ENCODE peak calls at places on chromosomes 12 and 14, in seven cellular contexts. E is heart left ventricle, Z is pancreas, R is lower lobe of right lung, P is cardiac fibroblast, F is epithelial cell of esophagus, C is retinal pigment epithelial cell. L is an unnamed sample.

GRCh38 chr12:29818925-29819324 is 35.2 kb upstream of the TMTC1 start:
- DNase-seq in E (peak), Z (no peak), R (no peak), P (no peak), F (no peak), C (no peak), L (peak)

GRCh38 chr12:51888316-51889215 is 663 bp downstream of the ANKRD33 start:
- DNase-seq in E (no peak), Z (no peak), R (no peak), P (no peak), F (no peak), C (no peak), L (no peak)

GRCh38 chr14:32354716-32355115 is 25.6 kb downstream of the AKAP6 start:
- DNase-seq in E (peak), Z (no peak), R (no peak), P (no peak), F (no peak), C (no peak), L (no peak)

GRCh38 chr14:55929136-55929535 is 189.1 kb upstream of the PELI2 start:
- DNase-seq in E (no peak), Z (no peak), R (no peak), P (no peak), F (no peak), C (no peak), L (no peak)

GRCh38 chr12:80679346-80680131 is 27.9 kb upstream of the MYF6 start:
- DNase-seq in E (no peak), Z (no peak), R (no peak), P (no peak), F (no peak), C (no peak), L (no peak)

GRCh38 chr14:22977684-22978486 is 4.5 kb downstream of the AJUBA start:
- DNase-seq in E (peak), Z (peak), R (peak), P (peak), F (peak), C (peak), L (peak)

GRCh38 chr12:105864316-105864715 is 274.4 kb downstream of the NUAK1 start:
- DNase-seq in E (no peak), Z (no peak), R (no peak), P (no peak), F (no peak), C (no peak), L (no peak)

GRCh38 chr12:130951636-130952035 is 2.1 kb upstream of the ADGRD1 start:
- DNase-seq in E (no peak), Z (no peak), R (no peak), P (no peak), F (no peak), C (no peak), L (no peak)

GRCh38 chr14:37091651-37092050 is 80.8 kb downstream of the SLC25A21 start:
- DNase-seq in E (no peak), Z (no peak), R (no peak), P (no peak), F (no peak), C (peak), L (no peak)

GRCh38 chr12:44286336-44286735 is 450.5 kb downstream of the TMEM117 start:
- DNase-seq in E (no peak), Z (no peak), R (no peak), P (peak), F (peak), C (peak), L (no peak)

GRCh38 chr12:102197789-102198188 is at the start of gene PMCH:
- DNase-seq in E (no peak), Z (no peak), R (no peak), P (peak), F (peak), C (no peak), L (peak)

GRCh38 chr14:69154779-69155178 is 1.9 kb upstream of the DCAF5 start:
- DNase-seq in E (no peak), Z (peak), R (no peak), P (peak), F (peak), C (peak), L (peak)

GRCh38 chr12:34290191-34290995 is 268.1 kb downstream of the ALG10 start:
- DNase-seq in E (no peak), Z (no peak), R (no peak), P (no peak), F (no peak), C (no peak), L (no peak)

GRCh38 chr14:24879661-24880381 is 170.1 kb downstream of the STXBP6 start:
- DNase-seq in E (no peak), Z (no peak), R (no peak), P (peak), F (no peak), C (no peak), L (no peak)

GRCh38 chr14:24885410-24885913 is 164.5 kb downstream of the STXBP6 start:
- DNase-seq in E (no peak), Z (no peak), R (no peak), P (no peak), F (no peak), C (no peak), L (no peak)

GRCh38 chr14:24880689-24881088 is 169.3 kb downstream of the STXBP6 start:
- DNase-seq in E (no peak), Z (no peak), R (no peak), P (peak), F (no peak), C (no peak), L (peak)

GRCh38 chr14:24883571-24883970 is 166.4 kb downstream of the STXBP6 start:
- DNase-seq in E (no peak), Z (no peak), R (no peak), P (peak), F (no peak), C (no peak), L (peak)

GRCh38 chr14:24881496-24881895 is 168.5 kb downstream of the STXBP6 start:
- DNase-seq in E (no peak), Z (no peak), R (no peak), P (no peak), F (no peak), C (no peak), L (no peak)
- H3K4me3 ChIP-seq in E (no peak), Z (no peak), R (no peak), P (no peak), F (no peak), C (no peak), L (no peak)

GRCh38 chr14:50257728-50258127 is 26.4 kb upstream of the SOS2 start:
- DNase-seq in E (no peak), Z (no peak), R (no peak), P (no peak), F (no peak), C (no peak), L (peak)

GRCh38 chr14:50249118-50249775 is 17.9 kb upstream of the SOS2 start:
- DNase-seq in E (no peak), Z (no peak), R (no peak), P (no peak), F (no peak), C (no peak), L (no peak)

GRCh38 chr14:50260072-50260471 is 28.7 kb upstream of the SOS2 start:
- DNase-seq in E (no peak), Z (no peak), R (no peak), P (no peak), F (no peak), C (no peak), L (no peak)

GRCh38 chr14:50254248-50254647 is 22.9 kb upstream of the SOS2 start:
- DNase-seq in E (no peak), Z (no peak), R (no peak), P (no peak), F (no peak), C (no peak), L (no peak)
- TF ChIP-seq CTCF in E (no peak), Z (no peak), R (no peak), P (no peak), F (no peak), C (no peak), L (no peak)

GRCh38 chr14:52313493-52313881 is 625 bp upstream of the PTGER2 start:
- DNase-seq in E (no peak), Z (no peak), R (no peak), P (no peak), F (no peak), C (no peak), L (peak)

GRCh38 chr14:52313903-52314481 is at the start of gene PTGER2:
- DNase-seq in E (peak), Z (peak), R (peak), P (peak), F (peak), C (peak), L (peak)

GRCh38 chr14:52314521-52315354 is 626 bp downstream of the PTGER2 start:
- DNase-seq in E (peak), Z (no peak), R (peak), P (peak), F (peak), C (no peak), L (peak)

GRCh38 chr14:52312872-52313492 is 1.1 kb upstream of the PTGER2 start:
- DNase-seq in E (no peak), Z (no peak), R (no peak), P (no peak), F (no peak), C (no peak), L (peak)

GRCh38 chr14:52315355-52315718 is 1.2 kb downstream of the PTGER2 start:
- DNase-seq in E (no peak), Z (no peak), R (peak), P (no peak), F (no peak), C (no peak), L (peak)
- H3K4me3 ChIP-seq in E (peak), Z (no peak), R (peak), P (peak), F (no peak), C (peak), L (peak)

GRCh38 chr12:2797721-2798418 is 3.1 kb downstream of the FKBP4 start:
- DNase-seq in E (peak), Z (peak), R (no peak), P (peak), F (peak), C (no peak), L (peak)

GRCh38 chr12:2794261-2794735 is 472 bp upstream of the FKBP4 start:
- DNase-seq in E (no peak), Z (no peak), R (peak), P (peak), F (no peak), C (no peak), L (no peak)

GRCh38 chr12:2794736-2795289 is at the start of gene FKBP4:
- DNase-seq in E (peak), Z (peak), R (peak), P (peak), F (peak), C (no peak), L (peak)

GRCh38 chr12:2795291-2796186 is 769 bp downstream of the FKBP4 start:
- DNase-seq in E (peak), Z (peak), R (peak), P (peak), F (peak), C (no peak), L (peak)

DNA sequence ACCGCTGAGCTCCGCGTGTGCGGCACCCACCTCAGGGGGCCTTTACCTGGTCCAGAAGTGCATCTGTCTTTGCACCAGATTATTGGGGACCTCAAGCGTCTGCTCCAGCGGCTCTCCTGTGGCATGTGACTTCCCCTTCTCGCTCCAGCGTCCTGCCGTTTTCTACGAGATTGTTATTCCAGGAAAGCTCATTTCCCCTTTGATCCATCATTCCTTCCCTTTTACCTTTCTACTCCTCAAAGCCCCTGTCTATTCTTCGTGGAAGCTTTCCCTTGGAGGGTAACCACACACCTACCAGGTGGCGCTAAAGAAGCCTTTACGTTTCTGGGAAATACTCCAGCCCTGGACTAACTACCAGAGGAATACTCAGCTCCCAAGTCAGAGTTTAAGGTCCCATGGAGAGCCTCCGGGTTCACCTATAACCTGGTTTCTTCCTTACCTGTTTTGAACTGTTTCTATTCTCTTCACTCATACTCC is 1.5 kb downstream of the FKBP4 start:
- DNase-seq in E (no peak), Z (no peak), R (no peak), P (peak), F (peak), C (no peak), L (no peak)
- TF ChIP-seq CTCF in E (no peak), Z (no peak), R (no peak), P (no peak), F (peak), C (peak), L (no peak)

GRCh38 chr12:14959463-14959862 is 1.9 kb downstream of the ARHGDIB start:
- DNase-seq in E (no peak), Z (no peak), R (no peak), P (peak), F (no peak), C (no peak), L (no peak)

GRCh38 chr12:14958361-14959125 is 2.9 kb downstream of the ARHGDIB start:
- DNase-seq in E (no peak), Z (no peak), R (no peak), P (peak), F (no peak), C (no peak), L (no peak)

GRCh38 chr12:14955876-14956811 is 5.3 kb downstream of the ARHGDIB start:
- DNase-seq in E (no peak), Z (no peak), R (no peak), P (no peak), F (no peak), C (no peak), L (no peak)

GRCh38 chr12:14959126-14959440 is 2.3 kb downstream of the ARHGDIB start:
- DNase-seq in E (no peak), Z (no peak), R (no peak), P (no peak), F (no peak), C (no peak), L (no peak)

DNA sequence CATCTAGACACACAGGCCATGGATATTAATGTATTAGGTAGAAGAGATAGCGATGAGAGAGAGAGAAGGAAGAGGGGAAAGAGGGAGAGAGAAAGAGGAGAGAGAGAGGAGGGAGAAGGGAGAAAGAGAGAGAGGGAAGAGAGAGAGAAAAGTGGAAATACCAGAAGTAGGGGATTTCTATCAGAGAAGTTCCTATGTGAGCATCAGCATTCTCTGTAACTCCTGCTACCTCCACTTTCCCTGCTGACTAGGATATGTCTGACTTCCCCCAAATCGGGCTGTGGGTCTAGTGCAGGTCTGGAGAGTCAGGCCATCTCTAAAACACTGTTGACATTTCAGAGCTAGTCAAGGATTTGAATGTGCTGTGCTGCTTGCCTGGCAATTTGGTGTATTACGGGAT is 3.6 kb downstream of the ARHGDIB start:
- DNase-seq in E (no peak), Z (no peak), R (no peak), P (peak), F (no peak), C (no peak), L (no peak)
- H3K4me3 ChIP-seq in E (peak), Z (no peak), R (peak), P (no peak), F (no peak), C (no peak), L (no peak)